ENCODE peak calls at places on chromosomes 13 and 19, in nine cellular contexts. One of them, this sample, is unnamed.

GRCh38 chr19:6065685-6066365 is 44.5 kb downstream of the RFX2 start:
- DNase-seq in H54: no peak
- DNase-seq in uterus: peak
- DNase-seq in lower leg skin: peak
- DNase-seq in tibial nerve: no peak
- DNase-seq in HCT116: no peak
- DNase-seq in transverse colon: peak
- DNase-seq in A549: peak
- DNase-seq in H1: no peak
- DNase-seq in this sample: no peak

GRCh38 chr19:41334793-41335192 is 18.9 kb downstream of the TGFB1 start:
- DNase-seq in H54: no peak
- DNase-seq in uterus: no peak
- DNase-seq in lower leg skin: no peak
- DNase-seq in tibial nerve: no peak
- DNase-seq in HCT116: no peak
- DNase-seq in transverse colon: no peak
- DNase-seq in A549: no peak
- DNase-seq in H1: no peak
- DNase-seq in this sample: no peak

GRCh38 chr13:75544681-75545333 is 4.8 kb upstream of the UCHL3 start:
- DNase-seq in H54: no peak
- DNase-seq in uterus: no peak
- DNase-seq in lower leg skin: no peak
- DNase-seq in tibial nerve: no peak
- DNase-seq in HCT116: no peak
- DNase-seq in transverse colon: no peak
- DNase-seq in A549: peak
- DNase-seq in H1: no peak
- DNase-seq in this sample: no peak

GRCh38 chr19:29535984-29536508 is 10.3 kb downstream of the VSTM2B start:
- DNase-seq in H54: no peak
- DNase-seq in uterus: no peak
- DNase-seq in lower leg skin: peak
- DNase-seq in tibial nerve: no peak
- DNase-seq in HCT116: no peak
- DNase-seq in transverse colon: no peak
- DNase-seq in A549: no peak
- DNase-seq in H1: peak
- DNase-seq in this sample: no peak

GRCh38 chr13:44158741-44159632 is 214.6 kb upstream of the SERP2 start:
- DNase-seq in H54: no peak
- DNase-seq in uterus: no peak
- DNase-seq in lower leg skin: no peak
- DNase-seq in tibial nerve: no peak
- DNase-seq in HCT116: no peak
- DNase-seq in transverse colon: no peak
- DNase-seq in A549: no peak
- DNase-seq in H1: no peak
- DNase-seq in this sample: no peak

GRCh38 chr19:52398091-52398461 is 427 bp downstream of the ZNF528 start:
- DNase-seq in H54: peak
- DNase-seq in uterus: no peak
- DNase-seq in lower leg skin: no peak
- DNase-seq in tibial nerve: no peak
- DNase-seq in HCT116: no peak
- DNase-seq in transverse colon: peak
- DNase-seq in A549: no peak
- DNase-seq in H1: no peak
- DNase-seq in this sample: no peak

GRCh38 chr13:39612023-39612637 is 9.1 kb upstream of the LHFPL6 start:
- DNase-seq in H54: no peak
- DNase-seq in uterus: peak
- DNase-seq in lower leg skin: peak
- DNase-seq in tibial nerve: peak
- DNase-seq in HCT116: peak
- DNase-seq in transverse colon: peak
- DNase-seq in A549: peak
- DNase-seq in H1: peak
- DNase-seq in this sample: peak

GRCh38 chr13:87259479-87260083 is 411.6 kb upstream of the SLITRK5 start:
- DNase-seq in H54: peak
- DNase-seq in uterus: no peak
- DNase-seq in lower leg skin: no peak
- DNase-seq in tibial nerve: no peak
- DNase-seq in HCT116: peak
- DNase-seq in transverse colon: no peak
- DNase-seq in A549: peak
- DNase-seq in H1: no peak
- DNase-seq in this sample: peak

GRCh38 chr19:6057651-6058365 is 52.5 kb downstream of the RFX2 start:
- DNase-seq in H54: no peak
- DNase-seq in uterus: peak
- DNase-seq in lower leg skin: peak
- DNase-seq in tibial nerve: no peak
- DNase-seq in HCT116: no peak
- DNase-seq in transverse colon: no peak
- DNase-seq in A549: no peak
- DNase-seq in H1: no peak
- DNase-seq in this sample: no peak

GRCh38 chr13:107192289-107192688 is 624.4 kb upstream of the ARGLU1 start:
- DNase-seq in H54: no peak
- DNase-seq in uterus: no peak
- DNase-seq in lower leg skin: no peak
- DNase-seq in tibial nerve: no peak
- DNase-seq in HCT116: no peak
- DNase-seq in transverse colon: no peak
- DNase-seq in A549: no peak
- DNase-seq in H1: no peak
- DNase-seq in this sample: no peak

GRCh38 chr19:29247912-29248311 is 35.0 kb upstream of the UQCRFS1 start:
- DNase-seq in H54: no peak
- DNase-seq in uterus: no peak
- DNase-seq in lower leg skin: no peak
- DNase-seq in tibial nerve: no peak
- DNase-seq in HCT116: no peak
- DNase-seq in transverse colon: no peak
- DNase-seq in A549: no peak
- DNase-seq in H1: no peak
- DNase-seq in this sample: no peak

GRCh38 chr13:110665491-110666254 is 40.2 kb downstream of the CARS2 start:
- DNase-seq in H54: no peak
- DNase-seq in uterus: no peak
- DNase-seq in lower leg skin: peak
- DNase-seq in tibial nerve: no peak
- DNase-seq in HCT116: no peak
- DNase-seq in transverse colon: no peak
- DNase-seq in A549: no peak
- DNase-seq in H1: no peak
- DNase-seq in this sample: no peak

GRCh38 chr19:21210037-21210621 is 68.3 kb downstream of the ZNF431 start:
- DNase-seq in H54: no peak
- DNase-seq in uterus: no peak
- DNase-seq in lower leg skin: no peak
- DNase-seq in tibial nerve: no peak
- DNase-seq in HCT116: no peak
- DNase-seq in transverse colon: no peak
- DNase-seq in A549: no peak
- DNase-seq in H1: no peak
- DNase-seq in this sample: no peak

GRCh38 chr13:90016688-90017087 is 1330.8 kb upstream of the MIR17HG start:
- DNase-seq in H54: no peak
- DNase-seq in uterus: no peak
- DNase-seq in lower leg skin: no peak
- DNase-seq in tibial nerve: no peak
- DNase-seq in HCT116: no peak
- DNase-seq in transverse colon: no peak
- DNase-seq in A549: no peak
- DNase-seq in H1: no peak
- DNase-seq in this sample: no peak

GRCh38 chr13:90015565-90016507 is 1331.7 kb upstream of the MIR17HG start:
- DNase-seq in H54: no peak
- DNase-seq in uterus: no peak
- DNase-seq in lower leg skin: no peak
- DNase-seq in tibial nerve: no peak
- DNase-seq in HCT116: no peak
- DNase-seq in transverse colon: no peak
- DNase-seq in A549: no peak
- DNase-seq in H1: no peak
- DNase-seq in this sample: no peak

GRCh38 chr13:90020536-90020935 is 1327.0 kb upstream of the MIR17HG start:
- DNase-seq in H54: no peak
- DNase-seq in uterus: no peak
- DNase-seq in lower leg skin: no peak
- DNase-seq in tibial nerve: no peak
- DNase-seq in HCT116: no peak
- DNase-seq in transverse colon: no peak
- DNase-seq in A549: no peak
- DNase-seq in H1: no peak
- DNase-seq in this sample: no peak
- TF ChIP-seq POLR2A in H54: no peak
- TF ChIP-seq POLR2A in uterus: no peak
- TF ChIP-seq POLR2A in lower leg skin: no peak
- TF ChIP-seq POLR2A in tibial nerve: no peak
- TF ChIP-seq POLR2A in HCT116: no peak
- TF ChIP-seq POLR2A in transverse colon: no peak
- TF ChIP-seq POLR2A in A549: no peak
- TF ChIP-seq POLR2A in H1: no peak
- TF ChIP-seq POLR2A in this sample: no peak

DNA sequence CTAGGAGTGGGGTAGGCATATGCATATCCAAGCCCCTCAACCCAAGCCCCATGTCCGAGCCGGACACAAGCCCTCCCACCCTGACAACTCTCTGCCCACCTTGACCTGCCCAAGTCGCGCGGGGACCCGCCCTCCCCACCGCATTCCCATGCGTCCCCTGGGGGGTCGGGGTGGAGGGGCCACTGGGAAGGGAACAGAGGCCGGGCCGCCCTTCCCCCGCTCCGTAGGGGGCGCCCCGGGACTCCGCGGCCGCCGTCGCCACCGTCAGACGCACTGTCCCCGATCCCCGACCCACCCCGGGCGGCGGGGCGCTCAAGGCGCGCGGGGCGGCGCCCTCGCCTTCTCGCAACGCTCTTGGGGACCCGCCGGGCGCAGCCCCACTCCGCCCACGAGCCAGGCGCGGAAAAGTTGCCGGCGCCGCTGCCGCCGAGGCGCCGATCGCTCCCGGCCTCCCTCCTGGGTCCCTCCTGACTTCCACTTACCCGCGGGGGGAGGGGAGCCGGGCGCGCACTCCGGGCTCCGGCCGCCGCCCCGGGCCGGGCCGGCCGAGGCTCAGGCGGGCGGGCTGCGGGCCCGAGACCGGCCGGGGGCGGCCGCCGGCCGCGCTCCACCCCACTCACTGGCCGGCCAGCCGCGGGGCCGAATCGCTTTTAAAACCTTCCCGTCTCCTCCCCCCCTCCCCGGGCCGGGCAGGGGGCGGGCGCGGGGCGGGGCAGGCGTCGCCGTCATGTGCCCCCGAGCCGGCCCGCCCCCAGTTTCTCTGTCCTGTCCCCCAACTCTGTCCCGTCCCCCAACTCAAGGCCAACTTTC is 34.4 kb upstream of the NANOS3 start:
- DNase-seq in H54: no peak
- DNase-seq in uterus: peak
- DNase-seq in lower leg skin: peak
- DNase-seq in tibial nerve: peak
- DNase-seq in HCT116: no peak
- DNase-seq in transverse colon: peak
- DNase-seq in A549: peak
- DNase-seq in H1: no peak
- DNase-seq in this sample: peak
- TF ChIP-seq POLR2A in H54: peak
- TF ChIP-seq POLR2A in uterus: peak
- TF ChIP-seq POLR2A in lower leg skin: peak
- TF ChIP-seq POLR2A in tibial nerve: peak
- TF ChIP-seq POLR2A in HCT116: peak
- TF ChIP-seq POLR2A in transverse colon: peak
- TF ChIP-seq POLR2A in A549: peak
- TF ChIP-seq POLR2A in H1: no peak
- TF ChIP-seq POLR2A in this sample: peak

DNA sequence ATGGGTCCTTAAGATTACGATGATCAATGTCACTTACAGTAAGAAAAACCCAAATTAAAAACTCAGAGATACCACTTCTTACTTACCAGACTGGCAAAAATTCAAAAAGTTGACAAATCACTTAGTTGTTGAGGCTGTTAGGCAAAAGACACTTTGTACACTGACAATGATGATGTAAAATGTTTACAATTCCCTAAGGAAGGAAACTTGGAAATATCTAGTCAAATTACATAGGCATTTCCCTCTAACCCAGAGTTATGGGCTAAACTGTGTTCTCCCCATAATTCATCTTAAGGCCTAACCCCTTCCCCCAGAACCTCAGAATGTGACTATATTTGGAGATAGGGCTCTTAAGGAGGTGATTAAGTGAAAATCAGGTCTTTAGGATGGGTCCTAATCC is 12.0 kb downstream of the TGDS start:
- DNase-seq in H54: no peak
- DNase-seq in uterus: no peak
- DNase-seq in lower leg skin: no peak
- DNase-seq in tibial nerve: no peak
- DNase-seq in HCT116: no peak
- DNase-seq in transverse colon: no peak
- DNase-seq in A549: no peak
- DNase-seq in H1: no peak
- DNase-seq in this sample: no peak
- TF ChIP-seq POLR2A in H54: no peak
- TF ChIP-seq POLR2A in uterus: no peak
- TF ChIP-seq POLR2A in lower leg skin: no peak
- TF ChIP-seq POLR2A in tibial nerve: no peak
- TF ChIP-seq POLR2A in HCT116: no peak
- TF ChIP-seq POLR2A in transverse colon: no peak
- TF ChIP-seq POLR2A in A549: no peak
- TF ChIP-seq POLR2A in H1: no peak
- TF ChIP-seq POLR2A in this sample: no peak

GRCh38 chr19:12782424-12783225 is 7.3 kb upstream of the HOOK2 start:
- DNase-seq in H54: no peak
- DNase-seq in uterus: peak
- DNase-seq in lower leg skin: peak
- DNase-seq in tibial nerve: peak
- DNase-seq in HCT116: no peak
- DNase-seq in transverse colon: peak
- DNase-seq in A549: peak
- DNase-seq in H1: peak
- DNase-seq in this sample: peak

GRCh38 chr19:12784394-12784870 is 6.9 kb upstream of the JUNB start:
- DNase-seq in H54: no peak
- DNase-seq in uterus: no peak
- DNase-seq in lower leg skin: no peak
- DNase-seq in tibial nerve: no peak
- DNase-seq in HCT116: no peak
- DNase-seq in transverse colon: no peak
- DNase-seq in A549: no peak
- DNase-seq in H1: no peak
- DNase-seq in this sample: peak

GRCh38 chr19:12783226-12783848 is 7.9 kb upstream of the JUNB start:
- DNase-seq in H54: no peak
- DNase-seq in uterus: no peak
- DNase-seq in lower leg skin: no peak
- DNase-seq in tibial nerve: no peak
- DNase-seq in HCT116: no peak
- DNase-seq in transverse colon: no peak
- DNase-seq in A549: peak
- DNase-seq in H1: no peak
- DNase-seq in this sample: peak

GRCh38 chr19:12783849-12784393 is 7.4 kb upstream of the JUNB start:
- DNase-seq in H54: no peak
- DNase-seq in uterus: no peak
- DNase-seq in lower leg skin: no peak
- DNase-seq in tibial nerve: no peak
- DNase-seq in HCT116: no peak
- DNase-seq in transverse colon: peak
- DNase-seq in A549: peak
- DNase-seq in H1: no peak
- DNase-seq in this sample: peak

GRCh38 chr19:12782174-12782423 is 6.7 kb upstream of the HOOK2 start:
- DNase-seq in H54: no peak
- DNase-seq in uterus: no peak
- DNase-seq in lower leg skin: no peak
- DNase-seq in tibial nerve: no peak
- DNase-seq in HCT116: no peak
- DNase-seq in transverse colon: no peak
- DNase-seq in A549: no peak
- DNase-seq in H1: no peak
- DNase-seq in this sample: no peak
- TF ChIP-seq POLR2A in H54: no peak
- TF ChIP-seq POLR2A in uterus: no peak
- TF ChIP-seq POLR2A in lower leg skin: no peak
- TF ChIP-seq POLR2A in tibial nerve: no peak
- TF ChIP-seq POLR2A in HCT116: no peak
- TF ChIP-seq POLR2A in transverse colon: no peak
- TF ChIP-seq POLR2A in A549: no peak
- TF ChIP-seq POLR2A in H1: no peak
- TF ChIP-seq POLR2A in this sample: peak

This sample was measured in erythroblast.